ENCODE peak calls at places on chromosomes 13 and 19, in nine cellular contexts. B, L, D, R, W, N, J, H and X are unnamed samples.
A peak's percentile ranks its signal among the peaks of the same experiment; 100 is the strongest.

GRCh38 chr19:28312269-28312668 is 900.7 kb downstream of the UQCRFS1 start:
- DNase-seq in D (no peak), J (no peak), R (no peak), L (no peak), W (no peak), H (no peak), B (no peak), N (no peak), X (no peak)

GRCh38 chr13:76292031-76292430 is 594.2 kb downstream of the KCTD12 start:
- DNase-seq in W (no peak), J (no peak), H (no peak), B (no peak), N (no peak), L (no peak), R (no peak), D (no peak), X (no peak)

GRCh38 chr19:10320602-10321416 is 5.0 kb upstream of the FDX2 start:
- DNase-seq in L (no peak), R (no peak), H (no peak), W (no peak), J (no peak), B (no peak), N (no peak), D (no peak), X (no peak)

GRCh38 chr13:78430166-78430791 is 173.1 kb downstream of the POU4F1 start:
- DNase-seq in L (no peak), R (no peak), D (no peak), W (no peak), B (no peak), N (no peak), H (no peak), J (no peak), X (no peak)

GRCh38 chr13:109657395-109657794 is 129.0 kb downstream of the IRS2 start:
- DNase-seq in N (no peak), L (no peak), R (no peak), D (no peak), B (no peak), J (no peak), W (no peak), H (no peak), X (no peak)

GRCh38 chr13:112064222-112064621 is 2.7 kb upstream of the SOX1 start:
- DNase-seq in D (no peak), B (no peak), W (no peak), R (no peak), N (no peak), J (no peak), L (no peak), H (no peak), X (no peak)

GRCh38 chr13:30045916-30046704 is 195.7 kb upstream of the UBL3 start:
- DNase-seq in H (peak; percentile 70), D (peak; percentile 63), N (no peak), W (no peak), L (no peak), R (no peak), J (no peak), B (no peak), X (peak; percentile 86)

GRCh38 chr13:63124863-63125262 is 1709.2 kb upstream of the PCDH20 start:
- DNase-seq in W (no peak), R (peak; percentile 8), J (no peak), L (no peak), N (no peak), D (no peak), H (peak; percentile 26), B (no peak), X (peak; percentile 48)

GRCh38 chr19:16452321-16452720 is 19.4 kb downstream of the EPS15L1 start:
- DNase-seq in B (no peak), H (no peak), D (no peak), J (no peak), N (no peak), R (no peak), W (no peak), L (no peak), X (no peak)

GRCh38 chr19:11377237-11377636 is 2.8 kb downstream of the SWSAP1 start:
- DNase-seq in H (peak; percentile 77), R (peak; percentile 71), W (no peak), B (peak; percentile 73), D (peak; percentile 26), L (no peak), N (peak; percentile 44), J (no peak), X (peak; percentile 93)

GRCh38 chr13:33686772-33687480 is 131.0 kb upstream of the RFC3 start:
- DNase-seq in D (no peak), H (no peak), B (no peak), R (no peak), L (no peak), W (no peak), N (no peak), J (no peak), X (no peak)

GRCh38 chr19:31783592-31783991 is 434.4 kb upstream of the TSHZ3 start:
- DNase-seq in R (no peak), J (no peak), H (no peak), D (no peak), W (no peak), B (no peak), L (no peak), N (no peak), X (no peak)

DNA sequence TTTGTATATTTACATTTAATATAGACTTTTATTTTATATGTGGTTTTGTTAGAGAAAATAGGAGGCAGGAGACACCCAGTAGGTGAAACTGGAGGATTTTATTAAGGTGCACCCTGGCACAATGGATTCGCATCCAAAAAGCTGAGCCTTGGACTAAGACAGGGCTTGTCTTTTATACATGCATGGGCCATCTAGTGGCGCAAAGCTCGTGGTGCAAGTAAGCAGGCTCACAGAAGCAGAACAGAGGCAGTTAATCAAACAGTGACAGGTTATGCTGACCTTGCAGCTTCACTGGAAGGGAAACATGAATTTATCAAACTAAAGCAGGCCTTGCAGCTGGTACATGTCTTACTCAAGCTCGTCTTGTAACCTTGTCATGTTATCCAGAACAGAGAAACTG is 58.8 kb upstream of the ZNF681 start:
- DNase-seq in L (no peak), W (no peak), J (peak; percentile 27), B (no peak), R (peak; percentile 19), N (no peak), D (peak; percentile 53), H (peak; percentile 25), X (peak; percentile 0)
- TF ChIP-seq CTCF in L (peak; percentile 50), W (no peak), J (peak; percentile 41), B (peak; percentile 41), R (peak; percentile 29), N (no peak), D (no peak), H (peak; percentile 47), X (peak; percentile 16)

DNA sequence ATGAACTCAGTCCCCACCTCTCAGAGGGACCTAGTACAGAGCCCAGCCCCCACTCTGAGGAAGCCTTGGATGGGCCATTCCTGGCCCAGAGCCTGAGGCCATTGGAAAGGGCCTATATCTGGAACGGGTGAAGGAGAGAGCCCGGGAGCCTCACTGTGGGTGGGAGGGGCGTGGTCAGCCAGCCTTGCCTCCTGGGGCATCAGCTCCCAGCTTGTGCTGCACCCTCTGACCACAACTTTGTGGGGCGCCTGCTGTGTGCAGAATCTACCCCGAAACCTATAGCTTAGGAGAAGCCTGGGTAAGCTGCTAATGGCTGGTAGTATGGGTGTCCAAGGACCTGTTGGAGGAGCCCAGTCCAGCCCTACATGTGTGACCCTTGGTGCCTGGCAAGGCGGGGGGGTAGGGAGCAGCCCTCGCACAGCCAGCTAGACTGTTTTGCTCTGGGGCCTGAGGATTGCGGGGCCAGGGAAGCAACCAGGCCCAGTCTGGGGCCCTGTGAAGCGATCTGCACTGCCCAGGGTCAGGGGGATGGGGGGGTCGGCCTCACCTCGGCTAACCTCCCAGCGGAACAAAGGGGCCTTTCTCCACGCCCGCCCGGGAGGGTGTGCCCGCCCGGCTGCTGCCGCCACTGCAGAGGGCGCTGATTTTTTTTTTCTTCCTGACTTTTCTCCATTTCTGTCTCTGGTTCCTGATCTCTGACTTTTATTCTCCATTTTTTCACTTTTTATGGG is 42.3 kb downstream of the LYL1 start:
- DNase-seq in H (no peak), R (no peak), W (no peak), D (peak; percentile 40), L (peak; percentile 64), J (peak; percentile 55), B (no peak), N (no peak), X (no peak)
- TF ChIP-seq CTCF in H (no peak), R (no peak), W (no peak), D (no peak), L (no peak), J (no peak), B (no peak), N (no peak), X (no peak)

GRCh38 chr19:13826652-13827235 is 31.5 kb downstream of the ZSWIM4 start:
- DNase-seq in H (no peak), B (no peak), R (no peak), W (no peak), D (no peak), N (no peak), L (no peak), J (no peak), X (no peak)
- TF ChIP-seq CTCF in H (no peak), B (no peak), R (no peak), W (no peak), D (no peak), N (no peak), L (no peak), J (no peak), X (no peak)

GRCh38 chr13:73416093-73416492 is 357.3 kb downstream of the KLF5 start:
- DNase-seq in L (no peak), N (no peak), B (no peak), J (no peak), D (no peak), W (no peak), H (no peak), R (no peak), X (no peak)

GRCh38 chr13:73412933-73413332 is 354.1 kb downstream of the KLF5 start:
- DNase-seq in B (no peak), N (no peak), H (peak; percentile 86), W (no peak), D (no peak), L (no peak), R (no peak), J (no peak), X (no peak)

GRCh38 chr13:73421310-73421912 is 362.6 kb downstream of the KLF5 start:
- DNase-seq in N (no peak), R (no peak), L (no peak), W (no peak), D (peak; percentile 68), J (peak; percentile 48), H (peak; percentile 100), B (no peak), X (no peak)

GRCh38 chr13:73422973-73423372 is 364.2 kb downstream of the KLF5 start:
- DNase-seq in H (no peak), W (no peak), L (no peak), J (no peak), R (no peak), B (no peak), N (no peak), D (no peak), X (no peak)

DNA sequence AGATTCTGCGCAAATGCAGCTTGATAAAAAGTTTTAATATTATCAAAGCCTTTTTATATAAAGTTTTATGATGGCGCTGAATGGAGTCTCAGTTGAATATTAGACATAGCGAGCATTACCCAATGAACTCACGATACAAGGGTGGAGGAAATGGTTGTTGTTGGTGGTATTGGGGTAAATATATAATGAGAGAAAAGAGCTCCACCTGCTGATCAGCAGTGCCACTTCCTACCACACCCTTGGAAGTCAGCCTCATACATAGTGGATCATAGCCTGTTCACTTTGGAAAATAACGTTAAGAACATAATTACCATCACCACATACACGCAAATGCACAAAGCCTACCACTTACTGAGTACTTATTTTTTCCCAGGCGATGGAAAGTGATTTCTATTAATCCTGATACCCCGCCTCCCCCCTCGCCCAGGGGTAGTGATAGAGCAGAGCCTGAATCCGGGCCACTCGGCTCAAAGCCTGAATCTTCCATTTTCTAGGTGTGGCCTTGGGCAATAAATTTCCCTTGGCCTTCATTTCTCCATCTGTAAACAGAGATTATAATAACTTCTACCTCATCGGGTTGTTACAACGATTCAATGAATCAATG is 358.3 kb downstream of the KLF5 start:
- DNase-seq in H (no peak), D (peak; percentile 62), B (no peak), R (peak; percentile 31), J (no peak), N (no peak), W (no peak), L (no peak), X (no peak)
- TF ChIP-seq CTCF in H (peak; percentile 13), D (peak; percentile 69), B (peak; percentile 37), R (peak; percentile 15), J (no peak), N (no peak), W (no peak), L (peak; percentile 31), X (peak; percentile 21)